ENCODE peak calls at places on chromosomes 16 and 17, in seven cellular contexts. One of them, this sample, is unnamed.
A peak's percentile ranks its signal among the peaks of the same experiment; 100 is the strongest.

GRCh38 chr16:29757950-29758466 is 12.2 kb upstream of the C16orf54 start:
- ATAC-seq in WTC11: peak; percentile 41
- ATAC-seq in Right ventricle myocardium superior: peak; percentile 72
- ATAC-seq in CD4-positive, alpha-beta T cell: no peak
- ATAC-seq in PC-3: no peak
- ATAC-seq in left lung: peak; percentile 47
- ATAC-seq in stimulated activated naive CD8-positive, alpha-beta T cell treated with anti-CD3 and anti-CD28 coated beads, Interleukin-15, Interleukin-2, amounts not matched to agents 100 U/mL and 50 U/mL, for 24 hours: no peak
- ATAC-seq in this sample: no peak

GRCh38 chr16:8905168-8905762 is 23.1 kb downstream of the LITAFD start:
- ATAC-seq in WTC11: peak; percentile 63
- ATAC-seq in left lung: peak; percentile 64
- ATAC-seq in stimulated activated naive CD8-positive, alpha-beta T cell treated with anti-CD3 and anti-CD28 coated beads, Interleukin-15, Interleukin-2, amounts not matched to agents 100 U/mL and 50 U/mL, for 24 hours: peak; percentile 43
- ATAC-seq in Right ventricle myocardium superior: peak; percentile 25
- ATAC-seq in CD4-positive, alpha-beta T cell: peak; percentile 51
- ATAC-seq in PC-3: peak; percentile 37
- ATAC-seq in this sample: peak; percentile 43

GRCh38 chr17:79613195-79613517 is 2.3 kb upstream of the RBFOX3 start:
- ATAC-seq in WTC11: no peak
- ATAC-seq in Right ventricle myocardium superior: no peak
- ATAC-seq in CD4-positive, alpha-beta T cell: no peak
- ATAC-seq in stimulated activated naive CD8-positive, alpha-beta T cell treated with anti-CD3 and anti-CD28 coated beads, Interleukin-15, Interleukin-2, amounts not matched to agents 100 U/mL and 50 U/mL, for 24 hours: no peak
- ATAC-seq in PC-3: no peak
- ATAC-seq in left lung: no peak
- ATAC-seq in this sample: no peak

GRCh38 chr16:78869492-78869891 is 731.0 kb downstream of the MAF start:
- ATAC-seq in stimulated activated naive CD8-positive, alpha-beta T cell treated with anti-CD3 and anti-CD28 coated beads, Interleukin-15, Interleukin-2, amounts not matched to agents 100 U/mL and 50 U/mL, for 24 hours: no peak
- ATAC-seq in WTC11: no peak
- ATAC-seq in left lung: no peak
- ATAC-seq in Right ventricle myocardium superior: no peak
- ATAC-seq in CD4-positive, alpha-beta T cell: no peak
- ATAC-seq in PC-3: no peak
- ATAC-seq in this sample: no peak

GRCh38 chr16:56858375-56858774 is 6.6 kb upstream of the SLC12A3 start:
- ATAC-seq in Right ventricle myocardium superior: no peak
- ATAC-seq in left lung: peak; percentile 30
- ATAC-seq in stimulated activated naive CD8-positive, alpha-beta T cell treated with anti-CD3 and anti-CD28 coated beads, Interleukin-15, Interleukin-2, amounts not matched to agents 100 U/mL and 50 U/mL, for 24 hours: no peak
- ATAC-seq in WTC11: no peak
- ATAC-seq in PC-3: no peak
- ATAC-seq in CD4-positive, alpha-beta T cell: no peak
- ATAC-seq in this sample: no peak

GRCh38 chr16:81900014-81900413 is 111.3 kb downstream of the SDR42E1 start:
- ATAC-seq in CD4-positive, alpha-beta T cell: no peak
- ATAC-seq in Right ventricle myocardium superior: no peak
- ATAC-seq in stimulated activated naive CD8-positive, alpha-beta T cell treated with anti-CD3 and anti-CD28 coated beads, Interleukin-15, Interleukin-2, amounts not matched to agents 100 U/mL and 50 U/mL, for 24 hours: no peak
- ATAC-seq in PC-3: no peak
- ATAC-seq in WTC11: no peak
- ATAC-seq in left lung: no peak
- ATAC-seq in this sample: no peak

GRCh38 chr17:64599827-64600226 is 62.3 kb downstream of the SMURF2 start:
- ATAC-seq in Right ventricle myocardium superior: no peak
- ATAC-seq in WTC11: no peak
- ATAC-seq in stimulated activated naive CD8-positive, alpha-beta T cell treated with anti-CD3 and anti-CD28 coated beads, Interleukin-15, Interleukin-2, amounts not matched to agents 100 U/mL and 50 U/mL, for 24 hours: no peak
- ATAC-seq in PC-3: no peak
- ATAC-seq in CD4-positive, alpha-beta T cell: peak; percentile 18
- ATAC-seq in left lung: no peak
- ATAC-seq in this sample: no peak

GRCh38 chr17:82009413-82009812 is 13.3 kb downstream of the CENPX start:
- ATAC-seq in left lung: no peak
- ATAC-seq in CD4-positive, alpha-beta T cell: no peak
- ATAC-seq in WTC11: no peak
- ATAC-seq in PC-3: no peak
- ATAC-seq in Right ventricle myocardium superior: no peak
- ATAC-seq in stimulated activated naive CD8-positive, alpha-beta T cell treated with anti-CD3 and anti-CD28 coated beads, Interleukin-15, Interleukin-2, amounts not matched to agents 100 U/mL and 50 U/mL, for 24 hours: peak; percentile 21
- ATAC-seq in this sample: no peak

GRCh38 chr17:2093349-2093748 is 38.4 kb downstream of the HIC1 start:
- ATAC-seq in left lung: peak; percentile 71
- ATAC-seq in stimulated activated naive CD8-positive, alpha-beta T cell treated with anti-CD3 and anti-CD28 coated beads, Interleukin-15, Interleukin-2, amounts not matched to agents 100 U/mL and 50 U/mL, for 24 hours: no peak
- ATAC-seq in PC-3: no peak
- ATAC-seq in WTC11: no peak
- ATAC-seq in Right ventricle myocardium superior: no peak
- ATAC-seq in CD4-positive, alpha-beta T cell: no peak
- ATAC-seq in this sample: no peak

GRCh38 chr16:26598061-26598460 is 468.7 kb upstream of the C16orf82 start:
- ATAC-seq in Right ventricle myocardium superior: no peak
- ATAC-seq in stimulated activated naive CD8-positive, alpha-beta T cell treated with anti-CD3 and anti-CD28 coated beads, Interleukin-15, Interleukin-2, amounts not matched to agents 100 U/mL and 50 U/mL, for 24 hours: peak; percentile 94
- ATAC-seq in PC-3: no peak
- ATAC-seq in WTC11: no peak
- ATAC-seq in CD4-positive, alpha-beta T cell: peak; percentile 79
- ATAC-seq in left lung: no peak
- ATAC-seq in this sample: no peak

This sample was measured in esophagus mucosa.